ENCODE peak calls at places on chromosome 7, in nine cellular contexts. F is HCT116, G is SK-N-SH, B is PC-9, R is GM23248, U is hepatocyte, S is GM23338, W is OCI-LY7, H is PC-3. J is an unnamed sample. For H3K9me2, the result is how much of the 10 kb centered on the place peaks cover.

GRCh38 chr7:124031406-124031805 is 1.5 kb downstream of the TMEM229A start:
- DNase-seq in F (no peak), G (no peak), B (no peak), R (no peak), U (no peak), S (no peak), W (no peak), H (no peak), J (no peak)

GRCh38 chr7:135414850-135415439 is 95.0 kb downstream of the CNOT4 start:
- DNase-seq in F (peak), G (peak), B (peak), R (peak), U (peak), S (peak), W (peak), H (peak), J (peak)

GRCh38 chr7:75619636-75620035 is 119.1 kb downstream of the HIP1 start:
- DNase-seq in F (no peak), G (no peak), B (no peak), R (no peak), U (no peak), S (no peak), W (peak), H (no peak), J (no peak)

GRCh38 chr7:35036361-35037171 is 719 bp downstream of the DPY19L1 start:
- DNase-seq in F (no peak), G (peak), B (peak), R (peak), U (peak), S (peak), W (peak), H (peak), J (peak)

GRCh38 chr7:78638364-78638763 is 815.1 kb downstream of the MAGI2 start:
- DNase-seq in F (no peak), G (no peak), B (no peak), R (peak), U (no peak), S (no peak), W (no peak), H (peak), J (no peak)

GRCh38 chr7:43405948-43406347 is 177.0 kb upstream of the STK17A start:
- DNase-seq in F (no peak), G (no peak), B (peak), R (no peak), U (no peak), S (no peak), W (no peak), H (no peak), J (no peak)

GRCh38 chr7:131383417-131383816 is 55.7 kb downstream of the MKLN1 start:
- DNase-seq in F (no peak), G (no peak), B (no peak), R (peak), U (no peak), S (no peak), W (no peak), H (no peak), J (peak)

GRCh38 chr7:82530361-82530760 is 86.8 kb upstream of the CACNA2D1 start:
- DNase-seq in F (no peak), G (no peak), B (no peak), R (no peak), U (no peak), S (no peak), W (no peak), H (no peak), J (no peak)

GRCh38 chr7:144517762-144518161 is 114.3 kb upstream of the NOBOX start:
- DNase-seq in F (no peak), G (no peak), B (no peak), R (no peak), U (no peak), S (no peak), W (no peak), H (no peak), J (no peak)

GRCh38 chr7:36015733-36016132 is 137.3 kb upstream of the EEPD1 start:
- DNase-seq in F (no peak), G (no peak), B (peak), R (peak), U (no peak), S (no peak), W (no peak), H (peak), J (no peak)

GRCh38 chr7:108263364-108263951 is 133.3 kb upstream of the LAMB4 start:
- DNase-seq in F (no peak), G (no peak), B (no peak), R (no peak), U (no peak), S (no peak), W (no peak), H (no peak), J (no peak)

GRCh38 chr7:159105845-159106614 is 38.6 kb downstream of the VIPR2 start:
- DNase-seq in F (no peak), G (no peak), B (no peak), R (no peak), U (no peak), S (peak), W (no peak), H (peak), J (no peak)

GRCh38 chr7:47088329-47089067 is 493.4 kb downstream of the TNS3 start:
- DNase-seq in F (peak), G (peak), B (peak), R (peak), U (peak), S (peak), W (peak), H (peak), J (peak)

GRCh38 chr7:43873300-43873699 is 4.0 kb upstream of the MRPS24 start:
- DNase-seq in F (peak), G (no peak), B (peak), R (peak), U (peak), S (no peak), W (no peak), H (peak), J (no peak)

GRCh38 chr7:41979834-41980307 is 257.1 kb downstream of the GLI3 start:
- DNase-seq in F (peak), G (peak), B (no peak), R (peak), U (peak), S (peak), W (peak), H (peak), J (peak)

GRCh38 chr7:130733866-130734524 is at the start of gene KLF14:
- DNase-seq in F (peak), G (peak), B (peak), R (peak), U (peak), S (peak), W (no peak), H (no peak), J (peak)

GRCh38 chr7:111383133-111383532 is 179.2 kb downstream of the IMMP2L start:
- DNase-seq in F (no peak), G (no peak), B (no peak), R (no peak), U (no peak), S (no peak), W (no peak), H (no peak), J (no peak)

DNA sequence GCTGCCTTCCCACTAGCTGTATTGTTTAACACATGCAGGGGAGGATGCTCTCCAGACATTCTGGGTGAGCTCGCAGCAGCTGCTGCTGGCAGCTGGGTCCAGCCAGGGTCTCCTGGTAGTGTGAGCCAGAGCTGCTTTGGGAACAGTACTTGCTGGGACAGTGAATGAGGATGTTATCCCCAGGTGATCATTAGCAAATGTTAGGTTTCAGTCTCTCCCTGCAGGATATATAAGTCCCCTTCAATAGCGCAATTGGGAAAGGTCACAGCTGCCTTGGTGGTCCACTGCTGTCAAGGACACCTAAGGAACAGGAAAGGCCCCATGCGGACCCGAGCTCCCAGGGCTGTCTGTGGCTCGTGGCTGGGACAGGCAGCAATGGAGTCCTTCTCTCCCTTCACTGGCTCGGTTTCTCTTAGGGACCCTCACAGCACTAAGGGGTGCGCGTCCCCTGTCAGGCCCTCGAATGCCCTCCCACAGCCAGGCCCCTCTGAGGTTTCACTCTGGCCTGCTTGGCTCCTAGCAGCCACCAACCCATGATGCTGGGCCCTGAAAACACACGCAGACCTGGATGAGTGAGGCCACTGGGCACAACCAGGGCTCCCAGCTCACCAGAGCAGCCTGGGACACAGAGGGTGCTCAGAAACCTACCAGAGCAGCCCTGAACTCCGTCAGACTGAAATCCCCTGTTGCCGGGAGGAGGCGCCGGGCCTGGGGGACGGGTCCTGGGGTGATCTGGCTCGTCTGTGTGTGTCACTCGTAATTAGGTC is 173.0 kb upstream of the LANCL2 start:
- DNase-seq in F (no peak), G (peak), B (no peak), R (no peak), U (no peak), S (peak), W (no peak), H (no peak), J (no peak)
- H3K9me2 ChIP-seq in F (under half), G (under half), B (under half), R (under half), U (under half), S (under half), W (under half), H (under half), J (under half)

GRCh38 chr7:39056153-39056552 is 78.4 kb downstream of the POU6F2 start:
- DNase-seq in F (no peak), G (no peak), B (peak), R (no peak), U (no peak), S (no peak), W (no peak), H (no peak), J (no peak)

GRCh38 chr7:39051707-39052106 is 74.0 kb downstream of the POU6F2 start:
- DNase-seq in F (no peak), G (no peak), B (peak), R (no peak), U (no peak), S (no peak), W (no peak), H (no peak), J (no peak)

DNA sequence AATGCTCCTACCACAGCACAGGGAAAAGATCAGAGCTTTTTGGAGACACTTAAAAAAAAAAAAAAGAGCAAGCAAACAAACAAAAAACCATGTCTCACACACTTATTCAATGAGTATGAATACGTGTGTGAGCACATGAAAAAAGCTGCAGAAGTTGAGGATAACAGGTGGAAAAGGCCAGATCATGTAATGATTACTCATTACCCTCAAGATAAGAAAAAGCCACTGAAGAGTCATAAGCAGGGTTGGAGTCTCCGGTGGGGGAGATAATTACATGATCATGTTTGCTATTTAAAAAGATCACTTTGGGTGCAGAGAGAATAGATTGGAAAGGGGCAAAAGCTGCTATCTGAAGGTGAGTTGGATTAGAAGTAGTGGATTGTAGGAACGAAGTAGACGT is 77.0 kb downstream of the POU6F2 start:
- DNase-seq in F (no peak), G (no peak), B (peak), R (no peak), U (no peak), S (no peak), W (no peak), H (no peak), J (no peak)
- H3K4me3 ChIP-seq in F (no peak), G (no peak), B (no peak), R (no peak), U (no peak), S (no peak), W (no peak), H (no peak), J (no peak)

GRCh38 chr7:50539725-50540124 is 25.5 kb downstream of the DDC start:
- DNase-seq in F (no peak), G (no peak), B (no peak), R (no peak), U (peak), S (no peak), W (no peak), H (no peak), J (no peak)

GRCh38 chr7:50537417-50537816 is 27.8 kb downstream of the DDC start:
- DNase-seq in F (no peak), G (no peak), B (no peak), R (no peak), U (no peak), S (no peak), W (no peak), H (no peak), J (no peak)

GRCh38 chr7:50542132-50542531 is 23.1 kb downstream of the DDC start:
- DNase-seq in F (no peak), G (peak), B (no peak), R (no peak), U (no peak), S (no peak), W (no peak), H (no peak), J (no peak)

GRCh38 chr7:50540785-50541579 is 24.2 kb downstream of the DDC start:
- DNase-seq in F (no peak), G (no peak), B (no peak), R (no peak), U (no peak), S (no peak), W (no peak), H (no peak), J (no peak)

DNA sequence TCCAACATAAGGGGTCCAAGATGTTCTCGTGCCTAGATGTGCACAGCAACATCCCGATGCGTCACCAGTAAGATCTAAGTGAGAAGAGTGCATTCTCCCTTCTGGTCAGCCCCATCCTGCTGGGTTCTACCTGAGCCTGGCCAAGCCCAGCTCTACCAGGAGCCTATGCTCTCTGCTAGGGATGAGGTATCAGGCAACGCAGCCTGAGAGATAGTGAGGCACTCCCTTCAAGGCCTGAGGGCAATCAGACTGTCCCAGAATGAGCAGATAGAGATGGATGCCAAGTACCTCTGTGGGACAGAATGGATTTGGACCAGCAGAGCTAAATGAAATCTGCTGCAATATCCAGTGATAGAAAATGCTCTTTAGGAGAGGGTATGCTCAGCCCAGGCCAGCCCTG is 26.7 kb downstream of the DDC start:
- DNase-seq in F (no peak), G (no peak), B (no peak), R (no peak), U (peak), S (no peak), W (no peak), H (no peak), J (no peak)
- H3K9me2 ChIP-seq in F (under half), G (under half), B (under half), R (under half), U (under half), S (under half), W (under half), H (under half), J (under half)

GRCh38 chr7:100481466-100481865 is 2.3 kb upstream of the NYAP1 start:
- DNase-seq in F (no peak), G (no peak), B (no peak), R (no peak), U (no peak), S (no peak), W (no peak), H (no peak), J (no peak)
- H3K4me3 ChIP-seq in F (no peak), G (no peak), B (no peak), R (no peak), U (no peak), S (no peak), W (no peak), H (no peak), J (no peak)

GRCh38 chr7:142873871-142874270 is 11.7 kb downstream of the TRPV6 start:
- DNase-seq in F (no peak), G (no peak), B (no peak), R (no peak), U (no peak), S (no peak), W (no peak), H (no peak), J (no peak)
- H3K9me2 ChIP-seq in F (under half), G (under half), B (under half), R (under half), U (under half), S (under half), W (under half), H (under half), J (under half)

DNA sequence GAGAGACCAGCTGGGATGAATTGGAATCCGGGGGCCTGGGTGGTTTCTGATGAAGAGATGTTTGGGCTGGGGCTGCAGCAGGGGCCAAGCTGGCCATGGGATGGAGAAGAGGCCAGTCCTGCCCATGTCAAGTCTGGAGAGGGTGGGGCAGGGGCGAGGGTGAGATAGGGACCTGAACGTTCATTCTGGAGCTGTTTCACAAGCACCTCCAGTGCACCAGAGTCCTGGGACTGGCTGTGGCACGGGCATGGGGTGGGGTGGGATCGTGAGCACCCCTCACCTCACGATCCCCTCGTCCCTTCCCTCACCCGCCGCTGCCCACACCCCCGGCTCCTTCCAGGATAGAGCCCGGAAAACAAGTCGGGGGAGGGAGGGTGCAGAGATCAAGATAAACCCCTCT is 25.8 kb upstream of the PSMG3 start:
- DNase-seq in F (no peak), G (peak), B (no peak), R (no peak), U (no peak), S (no peak), W (no peak), H (no peak), J (no peak)
- H3K4me3 ChIP-seq in F (no peak), G (no peak), B (no peak), R (no peak), U (no peak), S (no peak), W (no peak), H (no peak), J (no peak)

DNA sequence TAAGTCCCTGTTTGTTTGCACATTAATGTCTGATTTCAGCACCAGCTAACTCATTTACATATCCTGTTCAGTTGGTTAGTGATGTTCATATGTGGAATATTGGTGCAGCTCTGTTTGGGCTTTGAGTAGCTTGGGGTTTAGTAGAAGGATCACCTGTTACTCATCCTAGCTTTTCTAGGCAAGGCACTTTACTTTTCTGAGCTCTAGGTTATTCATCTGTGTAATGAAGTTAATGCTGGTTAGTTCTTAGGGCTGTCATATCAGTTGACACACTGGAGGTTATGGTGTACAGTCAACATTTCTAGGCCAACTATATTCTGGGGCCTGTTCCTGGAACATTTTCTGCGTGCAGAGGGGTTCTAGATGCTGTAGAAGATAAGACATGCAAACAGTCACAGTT is 238.4 kb downstream of the EXOC4 start:
- DNase-seq in F (no peak), G (no peak), B (no peak), R (no peak), U (no peak), S (no peak), W (no peak), H (no peak), J (no peak)
- H3K9me2 ChIP-seq in F (under half), G (under half), B (under half), R (under half), U (under half), S (under half), W (under half), H (under half), J (under half)

GRCh38 chr7:4134631-4135030 is 547.5 kb upstream of the FOXK1 start:
- DNase-seq in F (no peak), G (no peak), B (no peak), R (no peak), U (peak), S (no peak), W (no peak), H (no peak), J (no peak)
- H3K4me3 ChIP-seq in F (no peak), G (no peak), B (no peak), R (no peak), U (no peak), S (no peak), W (no peak), H (no peak), J (no peak)